ENCODE peak calls at places on chromosomes 16 and 17, in six cellular contexts. W, R, U, K, V and Y are unnamed samples.

GRCh38 chr17:32783602-32784001 is 93.3 kb downstream of the MYO1D start:
- DNase-seq in W (peak), R (peak), U (peak), K (peak), V (no peak), Y (peak)

GRCh38 chr16:49608801-49609200 is 235.2 kb downstream of the C16orf78 start:
- DNase-seq in W (peak), R (peak), U (no peak), K (no peak), V (no peak), Y (peak)

GRCh38 chr17:31843382-31843780 is 15.7 kb downstream of the COPRS start:
- DNase-seq in W (no peak), R (peak), U (no peak), K (no peak), V (no peak), Y (no peak)

GRCh38 chr17:28727727-28728363 is 743 bp upstream of the NEK8 start:
- DNase-seq in W (peak), R (peak), U (peak), K (peak), V (no peak), Y (peak)

GRCh38 chr16:56872863-56873391 is 7.9 kb downstream of the SLC12A3 start:
- DNase-seq in W (no peak), R (no peak), U (no peak), K (no peak), V (no peak), Y (no peak)

GRCh38 chr16:50765246-50765645 is 23.4 kb downstream of the CYLD start:
- DNase-seq in W (no peak), R (no peak), U (no peak), K (no peak), V (no peak), Y (no peak)

GRCh38 chr16:73289232-73289631 is 241.3 kb upstream of the ZFHX3 start:
- DNase-seq in W (no peak), R (no peak), U (no peak), K (no peak), V (no peak), Y (no peak)

GRCh38 chr16:46927273-46927672 is 43.1 kb downstream of the GPT2 start:
- DNase-seq in W (no peak), R (no peak), U (no peak), K (no peak), V (no peak), Y (no peak)

GRCh38 chr17:63647065-63647725 is 25.0 kb downstream of the MAP3K3 start:
- DNase-seq in W (no peak), R (peak), U (no peak), K (no peak), V (no peak), Y (no peak)

GRCh38 chr17:82495844-82496528 is 23.5 kb upstream of the FOXK2 start:
- DNase-seq in W (no peak), R (no peak), U (peak), K (no peak), V (no peak), Y (no peak)

GRCh38 chr17:50129303-50129945 is 536 bp downstream of the SAMD14 start:
- DNase-seq in W (no peak), R (peak), U (peak), K (no peak), V (no peak), Y (no peak)

GRCh38 chr16:64469906-64470702 is 651.8 kb downstream of the CDH11 start:
- DNase-seq in W (no peak), R (peak), U (no peak), K (no peak), V (no peak), Y (no peak)

GRCh38 chr16:85615014-85615851 is 2.1 kb downstream of the GSE1 start:
- DNase-seq in W (no peak), R (no peak), U (peak), K (peak), V (no peak), Y (no peak)

GRCh38 chr16:58661199-58661830 is 23.3 kb downstream of the SLC38A7 start:
- DNase-seq in W (peak), R (peak), U (peak), K (peak), V (no peak), Y (peak)

GRCh38 chr16:3490911-3491629 is 4.2 kb downstream of the C16orf90 start:
- DNase-seq in W (no peak), R (no peak), U (no peak), K (no peak), V (no peak), Y (peak)

GRCh38 chr17:81484195-81484979 is 28.2 kb downstream of the ACTG1 start:
- DNase-seq in W (peak), R (peak), U (peak), K (peak), V (peak), Y (peak)

GRCh38 chr16:61148930-61149329 is 887.3 kb downstream of the CDH8 start:
- DNase-seq in W (peak), R (no peak), U (no peak), K (no peak), V (no peak), Y (peak)

GRCh38 chr17:7959503-7960253 is 27.7 kb downstream of the CNTROB start:
- DNase-seq in W (no peak), R (peak), U (no peak), K (no peak), V (no peak), Y (no peak)

GRCh38 chr17:1000597-1001490 is 3.9 kb downstream of the TIMM22 start:
- DNase-seq in W (no peak), R (peak), U (no peak), K (no peak), V (no peak), Y (no peak)

GRCh38 chr17:21817791-21818364 is 125.6 kb downstream of the KCNJ18 start:
- DNase-seq in W (no peak), R (no peak), U (no peak), K (no peak), V (no peak), Y (no peak)

GRCh38 chr16:28891964-28892890 is 13.9 kb downstream of the ATP2A1 start:
- DNase-seq in W (no peak), R (no peak), U (no peak), K (no peak), V (no peak), Y (no peak)

GRCh38 chr16:86566966-86567700 is 504 bp downstream of the FOXC2 start:
- DNase-seq in W (no peak), R (peak), U (no peak), K (no peak), V (no peak), Y (no peak)

GRCh38 chr17:412211-413015 is 59.8 kb upstream of the RPH3AL start:
- DNase-seq in W (peak), R (peak), U (no peak), K (peak), V (no peak), Y (peak)

GRCh38 chr16:1612320-1613111 is at the start of gene CRAMP1:
- DNase-seq in W (peak), R (peak), U (no peak), K (no peak), V (no peak), Y (peak)